ENCODE peak calls at places on chromosomes 7 and 10, in five cellular contexts. E is NCI-H1092 treated with DMSO at 0.1 percent for 48 hours; K is NCI-H1105; V is AG09309; A is stimulated activated CD8-positive, alpha-beta memory T cell treated with anti-CD3 and anti-CD28 coated beads, Interleukin-12 subunit alpha, Interleukin-12 subunit beta, amount 100 ng/mL, for 4 hours. L is an unnamed sample.

GRCh38 chr7:94045566-94045965 is 41.4 kb upstream of the BET1 start:
- DNase-seq in E (no peak), K (no peak), V (no peak), A (no peak), L (no peak)

GRCh38 chr10:72079356-72079755 is 9.0 kb downstream of the SPOCK2 start:
- DNase-seq in E (peak), K (no peak), V (no peak), A (peak), L (no peak)

GRCh38 chr10:12925845-12926244 is 75.7 kb downstream of the CCDC3 start:
- DNase-seq in E (no peak), K (no peak), V (no peak), A (no peak), L (no peak)

GRCh38 chr10:47277352-47278151 is 22.4 kb upstream of the GDF10 start:
- DNase-seq in E (no peak), K (no peak), V (no peak), A (no peak), L (peak)

GRCh38 chr10:77289027-77289501 is 348.5 kb downstream of the KCNMA1 start:
- DNase-seq in E (no peak), K (no peak), V (no peak), A (no peak), L (no peak)

GRCh38 chr10:21496285-21497176 is 29.0 kb downstream of the SKIDA1 start:
- DNase-seq in E (peak), K (no peak), V (no peak), A (no peak), L (peak)

GRCh38 chr10:68303849-68304412 is 27.9 kb upstream of the HNRNPH3 start:
- DNase-seq in E (peak), K (no peak), V (no peak), A (no peak), L (no peak)

GRCh38 chr7:100957832-100958421 is 8.6 kb downstream of the MUC3A start:
- DNase-seq in E (no peak), K (no peak), V (no peak), A (no peak), L (peak)

GRCh38 chr10:50622497-50623298 is 1.1 kb downstream of the SGMS1 start:
- DNase-seq in E (peak), K (no peak), V (no peak), A (peak), L (peak)

GRCh38 chr7:134552105-134552504 is 3.2 kb downstream of the AKR1B15 start:
- DNase-seq in E (peak), K (no peak), V (no peak), A (no peak), L (peak)